ENCODE peak calls at places on chromosomes 11 and 22, in six cellular contexts. A is fibroblast of lung; B is spleen; K is uterus; I is heart right ventricle; T is CD8-positive, alpha-beta memory T cell. N is an unnamed sample. For H3K4me1 and H3K9me3, the result is how much of the 10 kb centered on the place peaks cover.

GRCh38 chr22:24583221-24583971 is 9.5 kb downstream of the LRRC75B start:
- DNase-seq in I (peak), B (peak), A (peak), K (no peak), T (no peak), N (peak)

GRCh38 chr22:38305481-38306448 is 11.5 kb downstream of the CSNK1E start:
- DNase-seq in B (no peak), I (no peak), K (no peak), T (peak), A (peak), N (no peak)

GRCh38 chr11:63858628-63859550 is 20.0 kb downstream of the MARK2 start:
- DNase-seq in A (peak), B (peak), I (no peak), K (peak), T (no peak), N (peak)

GRCh38 chr22:23760056-23760455 is 2.7 kb upstream of the C22orf15 start:
- DNase-seq in T (no peak), A (no peak), K (no peak), I (no peak), B (no peak), N (no peak)

GRCh38 chr11:62001450-62002178 is 34.2 kb upstream of the FTH1 start:
- DNase-seq in B (no peak), K (peak), T (no peak), A (peak), I (peak), N (peak)

GRCh38 chr11:19025799-19026406 is 34.6 kb downstream of the MRGPRX2 start:
- DNase-seq in I (no peak), A (no peak), B (no peak), T (no peak), K (no peak), N (no peak)

GRCh38 chr11:130123414-130124040 is 36.1 kb upstream of the ST14 start:
- DNase-seq in A (no peak), K (no peak), I (no peak), B (no peak), T (no peak), N (no peak)

GRCh38 chr22:19823191-19823590 is 31.5 kb downstream of the GNB1L start:
- DNase-seq in I (no peak), B (no peak), A (no peak), T (no peak), K (no peak), N (no peak)

GRCh38 chr11:112292785-112293407 is 32.2 kb upstream of the PLET1 start:
- DNase-seq in A (peak), K (no peak), B (no peak), I (no peak), T (no peak), N (no peak)

GRCh38 chr11:117513666-117514065 is 186.0 kb downstream of the CEP164 start:
- DNase-seq in T (no peak), K (no peak), I (no peak), A (no peak), B (no peak), N (no peak)

GRCh38 chr11:125328181-125328580 is 163.6 kb downstream of the PKNOX2 start:
- DNase-seq in B (no peak), T (no peak), A (no peak), I (no peak), K (no peak), N (no peak)

GRCh38 chr22:39724390-39724789 is 153.8 kb downstream of the CACNA1I start:
- DNase-seq in K (no peak), B (no peak), A (no peak), T (no peak), I (no peak), N (peak)

GRCh38 chr11:1226226-1226961 is 3.5 kb downstream of the MUC5B start:
- DNase-seq in K (no peak), I (peak), T (no peak), A (no peak), B (peak), N (no peak)

GRCh38 chr11:45087761-45088160 is 58.7 kb upstream of the PRDM11 start:
- DNase-seq in T (no peak), A (no peak), B (no peak), I (no peak), K (no peak), N (no peak)

GRCh38 chr11:45087301-45087700 is 59.1 kb upstream of the PRDM11 start:
- DNase-seq in K (no peak), A (no peak), B (no peak), T (no peak), I (peak), N (no peak)

GRCh38 chr11:45090607-45091006 is 55.8 kb upstream of the PRDM11 start:
- DNase-seq in K (no peak), I (no peak), T (no peak), B (no peak), A (no peak), N (no peak)

GRCh38 chr11:45089845-45090499 is 56.5 kb upstream of the PRDM11 start:
- DNase-seq in A (peak), I (no peak), T (no peak), K (no peak), B (no peak), N (no peak)

GRCh38 chr11:45089251-45089650 is 57.2 kb upstream of the PRDM11 start:
- DNase-seq in I (peak), K (peak), T (no peak), A (peak), B (no peak), N (no peak)
- H3K4me1 ChIP-seq in I (under half), K (under half), T (under half), A (half or more), B (under half), N (under half)

GRCh38 chr11:10305964-10306918 is 1.4 kb downstream of the ADM start:
- DNase-seq in I (peak), B (peak), T (no peak), K (peak), A (peak), N (no peak)
- H3K27ac ChIP-seq in I (peak), B (peak), T (no peak), K (peak), A (peak), N (no peak)

GRCh38 chr22:47204002-47204979 is 441.8 kb downstream of the TBC1D22A start:
- DNase-seq in A (no peak), K (no peak), B (peak), I (no peak), T (no peak), N (no peak)
- H3K9me3 ChIP-seq in A (under half), K (under half), B (under half), I (under half), T (under half), N (under half)

GRCh38 chr11:102121329-102121728 is 11.1 kb downstream of the YAP1 start:
- DNase-seq in B (no peak), I (no peak), T (no peak), A (no peak), K (no peak), N (no peak)

GRCh38 chr11:102118937-102119336 is 8.7 kb downstream of the YAP1 start:
- DNase-seq in B (no peak), K (no peak), I (no peak), A (no peak), T (no peak), N (no peak)

GRCh38 chr11:102120437-102120935 is 10.2 kb downstream of the YAP1 start:
- DNase-seq in T (no peak), K (no peak), A (no peak), B (no peak), I (no peak), N (no peak)

GRCh38 chr11:102117472-102118113 is 7.3 kb downstream of the YAP1 start:
- DNase-seq in I (no peak), A (no peak), K (no peak), T (no peak), B (no peak), N (no peak)

DNA sequence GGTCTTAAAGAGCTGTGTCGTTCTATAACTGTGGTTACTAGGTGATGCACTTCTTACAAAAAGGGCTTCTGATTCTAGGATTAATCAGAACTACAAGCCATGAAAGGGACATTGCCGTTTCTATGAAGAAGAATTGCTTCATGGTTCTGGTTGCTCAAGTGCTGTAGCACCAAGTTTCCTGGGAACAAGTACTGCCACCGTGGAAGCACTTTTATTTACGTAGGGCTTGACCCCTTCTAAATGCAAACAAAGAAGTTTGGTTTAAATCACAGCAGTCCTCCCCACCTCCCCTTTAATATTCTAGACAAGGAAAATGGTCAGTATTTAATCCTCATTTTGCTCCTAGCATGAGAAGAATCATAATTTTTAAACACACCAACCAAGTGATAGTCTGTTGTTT is 9.8 kb downstream of the YAP1 start:
- DNase-seq in T (no peak), A (peak), B (no peak), I (no peak), K (no peak), N (no peak)
- H3K4me1 ChIP-seq in T (under half), A (under half), B (under half), I (under half), K (under half), N (under half)

DNA sequence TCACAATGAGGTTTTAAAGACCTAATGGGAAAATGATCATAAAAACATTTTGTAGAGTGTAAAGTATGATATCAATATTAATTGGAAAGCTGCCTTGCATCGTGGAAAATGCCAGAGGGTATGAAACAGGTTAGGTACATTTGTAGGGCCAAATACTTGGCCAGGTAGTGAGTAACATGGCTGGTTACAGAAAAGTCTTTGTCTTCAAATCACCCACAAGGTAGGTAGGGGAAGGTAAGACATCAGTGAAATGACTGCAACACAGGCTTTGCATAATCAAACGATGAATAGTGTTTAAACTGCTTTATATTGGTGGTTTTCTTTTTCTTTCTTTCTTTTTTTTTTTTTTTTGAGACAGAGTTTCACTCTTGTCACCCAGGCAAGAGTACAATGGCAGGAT is 62.0 kb downstream of the ST3GAL4 start:
- DNase-seq in K (no peak), B (no peak), A (no peak), I (no peak), T (no peak), N (no peak)
- H3K27ac ChIP-seq in K (no peak), B (peak), A (no peak), I (peak), T (no peak), N (no peak)

GRCh38 chr11:126512741-126513715 is 157.5 kb downstream of the ST3GAL4 start:
- DNase-seq in K (no peak), B (peak), T (no peak), I (no peak), A (no peak), N (no peak)
- H3K9me3 ChIP-seq in K (under half), B (under half), T (under half), I (under half), A (under half), N (under half)

DNA sequence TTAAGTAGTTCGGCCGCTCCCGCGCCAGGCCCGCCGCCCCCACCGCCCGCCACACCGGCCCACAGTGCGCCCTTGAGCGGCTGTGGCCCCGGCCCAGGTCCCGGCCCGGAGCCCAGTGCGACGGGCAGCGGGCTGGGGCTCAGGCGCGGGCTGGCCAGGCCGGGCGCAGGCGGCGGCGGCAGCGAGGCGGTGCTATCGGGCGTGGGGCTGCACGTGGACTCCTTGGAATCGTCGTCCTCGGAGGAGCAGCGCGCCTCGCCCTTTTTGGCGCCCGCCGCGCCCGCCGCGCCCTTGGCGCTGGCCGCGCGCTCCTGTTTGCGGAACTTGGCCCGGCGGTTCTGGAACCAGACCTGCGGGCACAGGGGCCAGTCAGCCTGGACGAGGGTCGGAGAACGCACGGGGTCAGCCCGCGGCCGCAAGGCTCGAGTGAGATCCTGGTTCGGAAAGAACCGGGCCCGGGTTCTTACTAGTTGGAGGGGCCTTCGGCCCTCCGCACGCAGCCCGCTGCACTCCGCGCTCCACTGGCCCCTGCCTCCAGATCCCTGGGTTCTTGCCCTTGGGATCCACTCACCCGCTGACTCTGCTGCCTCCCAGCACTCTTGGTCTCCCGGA is 4.0 kb downstream of the PHOX2A start:
- DNase-seq in B (peak), K (peak), T (no peak), A (peak), I (peak), N (no peak)
- H3K4me1 ChIP-seq in B (under half), K (under half), T (under half), A (under half), I (under half), N (under half)

N was measured in SJCRH30.